ENCODE peak calls at places on chromosomes 16 and 17, in seven cellular contexts. P, X, G, C, M, U and K are unnamed samples.

GRCh38 chr17:31787857-31788570 is 71.0 kb downstream of the COPRS start:
- DNase-seq in P (peak; percentile 40), X (peak; percentile 78), G (no peak), C (no peak), M (no peak), U (no peak), K (no peak)

GRCh38 chr17:30970757-30971567 is at the start of gene RNF135:
- DNase-seq in P (peak; percentile 50), X (no peak), G (no peak), C (peak; percentile 68), M (peak; percentile 85), U (peak; percentile 87), K (no peak)

GRCh38 chr17:49739662-49740271 is 24.2 kb downstream of the FAM117A start:
- DNase-seq in P (peak; percentile 71), X (no peak), G (no peak), C (no peak), M (peak; percentile 88), U (no peak), K (peak; percentile 67)

GRCh38 chr16:84166796-84167695 is 19.8 kb downstream of the TAF1C start:
- DNase-seq in P (no peak), X (no peak), G (no peak), C (no peak), M (no peak), U (no peak), K (no peak)

GRCh38 chr16:59698341-59698979 is 964.3 kb upstream of the GOT2 start:
- DNase-seq in P (no peak), X (no peak), G (peak; percentile 9), C (no peak), M (no peak), U (no peak), K (no peak)

GRCh38 chr17:77228224-77229215 is 87.8 kb downstream of the SEC14L1 start:
- DNase-seq in P (no peak), X (no peak), G (peak; percentile 94), C (no peak), M (no peak), U (peak; percentile 50), K (peak; percentile 37)

GRCh38 chr17:17075037-17075755 is 32.9 kb downstream of the MPRIP start:
- DNase-seq in P (no peak), X (no peak), G (no peak), C (peak; percentile 47), M (no peak), U (no peak), K (peak; percentile 68)

GRCh38 chr16:69880640-69881133 is 70.4 kb upstream of the CLEC18A start:
- DNase-seq in P (no peak), X (no peak), G (no peak), C (no peak), M (no peak), U (no peak), K (no peak)

GRCh38 chr17:77437017-77437416 is 296.2 kb downstream of the SEC14L1 start:
- DNase-seq in P (no peak), X (peak; percentile 31), G (no peak), C (no peak), M (no peak), U (no peak), K (peak; percentile 71)

GRCh38 chr16:51500306-51500705 is 349.2 kb upstream of the SALL1 start:
- DNase-seq in P (no peak), X (no peak), G (no peak), C (no peak), M (no peak), U (no peak), K (no peak)

GRCh38 chr17:46930083-46930482 is 7.1 kb downstream of the GOSR2 start:
- DNase-seq in P (no peak), X (no peak), G (no peak), C (no peak), M (no peak), U (no peak), K (no peak)

GRCh38 chr16:87278191-87279093 is 38.8 kb downstream of the C16orf95 start:
- DNase-seq in P (peak; percentile 34), X (peak; percentile 31), G (peak; percentile 60), C (peak; percentile 87), M (peak; percentile 87), U (peak; percentile 89), K (peak; percentile 91)

GRCh38 chr17:46120078-46120477 is 73.2 kb downstream of the KANSL1 start:
- DNase-seq in P (no peak), X (no peak), G (no peak), C (no peak), M (no peak), U (no peak), K (no peak)

GRCh38 chr17:38598536-38598935 is 7.2 kb downstream of the SRCIN1 start:
- DNase-seq in P (no peak), X (no peak), G (peak; percentile 95), C (peak; percentile 81), M (no peak), U (peak; percentile 95), K (peak; percentile 86)

GRCh38 chr16:85094812-85095211 is 17.5 kb downstream of the CIBAR2 start:
- DNase-seq in P (no peak), X (no peak), G (no peak), C (no peak), M (no peak), U (no peak), K (peak; percentile 27)

GRCh38 chr17:32277284-32277683 is 11.7 kb downstream of the RHBDL3 start:
- DNase-seq in P (no peak), X (no peak), G (no peak), C (peak; percentile 64), M (no peak), U (peak; percentile 75), K (no peak)

GRCh38 chr16:58047557-58048348 is 22.2 kb downstream of the MMP15 start:
- DNase-seq in P (no peak), X (no peak), G (no peak), C (no peak), M (no peak), U (no peak), K (peak; percentile 37)

GRCh38 chr16:53142823-53143568 is 88.2 kb downstream of the CHD9 start:
- DNase-seq in P (no peak), X (no peak), G (no peak), C (no peak), M (no peak), U (no peak), K (no peak)

GRCh38 chr17:58301504-58302150 is 20.9 kb upstream of the MPO start:
- DNase-seq in P (no peak), X (no peak), G (no peak), C (no peak), M (no peak), U (no peak), K (no peak)

GRCh38 chr17:75764711-75765421 is at the start of gene GALK1:
- DNase-seq in P (peak; percentile 67), X (no peak), G (peak; percentile 75), C (peak; percentile 80), M (peak; percentile 80), U (peak; percentile 85), K (peak; percentile 98)

GRCh38 chr17:1181769-1182137 is 2.0 kb upstream of the ABR start:
- DNase-seq in P (no peak), X (peak; percentile 44), G (no peak), C (no peak), M (no peak), U (no peak), K (no peak)

GRCh38 chr17:6297119-6297518 is 137.8 kb downstream of the AIPL1 start:
- DNase-seq in P (no peak), X (no peak), G (no peak), C (no peak), M (no peak), U (no peak), K (no peak)

GRCh38 chr17:78082988-78083387 is 45.6 kb downstream of the TMC6 start:
- DNase-seq in P (no peak), X (no peak), G (no peak), C (no peak), M (no peak), U (no peak), K (no peak)

GRCh38 chr16:10601444-10602401 is 21.3 kb upstream of the EMP2 start:
- DNase-seq in P (no peak), X (no peak), G (no peak), C (no peak), M (no peak), U (no peak), K (no peak)

GRCh38 chr17:60971515-60972369 is 294.1 kb downstream of the BCAS3 start:
- DNase-seq in P (no peak), X (peak; percentile 14), G (peak; percentile 63), C (peak; percentile 51), M (no peak), U (peak; percentile 71), K (peak; percentile 71)

GRCh38 chr17:78873519-78874340 is 29.3 kb downstream of the CEP295NL start:
- DNase-seq in P (no peak), X (no peak), G (peak; percentile 66), C (no peak), M (no peak), U (peak; percentile 33), K (peak; percentile 77)

GRCh38 chr16:73067671-73068545 is 20.0 kb upstream of the ZFHX3 start:
- DNase-seq in P (no peak), X (no peak), G (no peak), C (no peak), M (no peak), U (no peak), K (no peak)
- TF ChIP-seq CTCF in P (no peak), X (no peak), G (no peak), C (no peak), M (no peak), U (no peak), K (peak; percentile 28)

DNA sequence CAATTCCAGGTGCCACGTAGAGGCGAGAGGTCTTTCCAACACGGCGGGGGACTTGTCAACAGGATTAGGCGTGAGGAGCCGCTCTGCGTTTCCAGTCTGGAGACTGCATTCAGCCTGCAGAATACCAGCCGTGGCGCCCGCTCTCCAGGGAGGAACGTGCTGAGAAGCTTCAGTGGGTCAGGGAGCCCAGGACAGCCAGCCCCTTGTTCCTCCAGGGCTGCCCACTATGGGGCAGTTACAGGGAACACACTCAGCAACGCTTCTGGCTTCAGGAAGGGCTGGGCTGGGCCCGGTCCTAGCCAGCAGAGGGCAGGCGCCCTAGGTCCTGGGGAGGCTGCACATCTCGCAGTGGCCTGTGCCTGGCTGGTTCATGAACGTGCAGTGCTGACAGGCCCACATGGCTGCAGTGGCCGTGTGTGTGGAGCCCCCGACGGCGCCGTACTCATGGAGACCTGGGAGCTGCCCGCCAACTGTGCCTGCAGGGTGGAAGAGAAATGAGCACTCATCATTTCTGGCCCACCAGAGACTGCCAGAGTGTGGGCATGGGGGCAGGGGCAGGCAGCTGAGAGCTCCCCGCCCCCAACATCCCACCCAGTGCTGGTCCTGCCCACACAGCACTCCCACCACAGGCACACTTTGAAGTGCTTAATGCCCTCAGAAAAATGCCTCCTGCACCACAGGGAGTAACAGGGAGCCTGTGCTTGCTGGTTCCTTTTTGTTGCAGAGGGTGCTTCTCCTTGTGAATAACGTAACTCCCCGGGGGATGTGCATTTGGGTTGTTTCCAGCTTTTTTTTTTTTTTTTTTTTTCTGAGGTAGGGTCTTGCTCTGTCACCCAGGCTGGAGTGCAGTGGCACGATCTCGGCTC is 7.0 kb upstream of the FAAP100 start:
- DNase-seq in P (no peak), X (no peak), G (no peak), C (no peak), M (no peak), U (peak; percentile 27), K (no peak)
- TF ChIP-seq CTCF in P (no peak), X (peak; percentile 39), G (peak; percentile 53), C (no peak), M (peak; percentile 53), U (peak; percentile 14), K (peak; percentile 47)

GRCh38 chr17:42929497-42929844 is 28.9 kb downstream of the G6PC1 start:
- DNase-seq in P (no peak), X (no peak), G (no peak), C (no peak), M (no peak), U (no peak), K (no peak)
- TF ChIP-seq CTCF in P (no peak), X (no peak), G (no peak), C (no peak), M (peak; percentile 4), U (no peak), K (no peak)

GRCh38 chr17:40541060-40541872 is 24.0 kb downstream of the CCR7 start:
- DNase-seq in P (no peak), X (no peak), G (no peak), C (no peak), M (no peak), U (no peak), K (no peak)
- TF ChIP-seq CTCF in P (no peak), X (no peak), G (no peak), C (no peak), M (no peak), U (no peak), K (no peak)